ENCODE peak calls at places on chromosomes 16 and 17, in eight cellular contexts. E, L, M, I, N, J, P and S are unnamed samples.

GRCh38 chr16:11389631-11390565 is 44.6 kb downstream of the RMI2 start:
- DNase-seq in L (no peak), J (no peak), N (no peak), P (no peak), M (no peak), E (no peak), I (no peak), S (no peak)

GRCh38 chr17:43673516-43674323 is 12.0 kb upstream of the MEOX1 start:
- DNase-seq in I (peak), E (peak), J (peak), M (peak), L (no peak), N (peak), P (peak), S (peak)

GRCh38 chr17:31623990-31624389 is 232.5 kb downstream of the RAB11FIP4 start:
- DNase-seq in P (no peak), I (no peak), M (no peak), N (no peak), E (no peak), L (no peak), J (no peak), S (no peak)

GRCh38 chr16:73033271-73033998 is 14.5 kb downstream of the ZFHX3 start:
- DNase-seq in M (no peak), N (no peak), J (no peak), E (no peak), P (no peak), I (no peak), L (no peak), S (peak)

GRCh38 chr17:74569392-74570003 is 2.2 kb upstream of the CD300H start:
- DNase-seq in I (peak), J (no peak), M (no peak), N (no peak), P (no peak), E (no peak), L (peak), S (no peak)

GRCh38 chr17:68383120-68383442 is 74.2 kb downstream of the WIPI1 start:
- DNase-seq in P (no peak), J (no peak), I (no peak), E (no peak), L (no peak), N (no peak), M (no peak), S (no peak)

GRCh38 chr16:85565340-85565739 is 47.8 kb upstream of the GSE1 start:
- DNase-seq in I (no peak), J (no peak), E (no peak), P (no peak), N (no peak), L (no peak), M (no peak), S (no peak)

GRCh38 chr16:667113-667779 is 686 bp upstream of the RHOT2 start:
- DNase-seq in N (no peak), E (no peak), J (no peak), I (no peak), L (no peak), P (no peak), M (no peak), S (no peak)

GRCh38 chr16:70018254-70018653 is 67.1 kb downstream of the CLEC18A start:
- DNase-seq in I (no peak), M (no peak), N (peak), E (peak), L (no peak), P (peak), J (no peak), S (peak)

GRCh38 chr17:39739020-39739884 is 1.5 kb downstream of the GRB7 start:
- DNase-seq in I (no peak), E (no peak), J (no peak), M (no peak), N (no peak), P (peak), L (no peak), S (peak)

GRCh38 chr16:88380099-88380498 is 2.7 kb upstream of the ZNF469 start:
- DNase-seq in L (no peak), P (no peak), N (no peak), E (no peak), I (no peak), J (no peak), M (no peak), S (no peak)

GRCh38 chr17:1727876-1728630 is 3.5 kb downstream of the WDR81 start:
- DNase-seq in I (no peak), P (no peak), L (no peak), E (no peak), M (no peak), J (no peak), N (no peak), S (no peak)

GRCh38 chr17:2819921-2820501 is 23.8 kb downstream of the RAP1GAP2 start:
- DNase-seq in J (no peak), P (no peak), M (no peak), E (no peak), L (no peak), I (no peak), N (no peak), S (no peak)

GRCh38 chr17:61202564-61202963 is 197.1 kb upstream of the TBX2 start:
- DNase-seq in M (no peak), I (no peak), J (no peak), L (no peak), E (no peak), N (no peak), P (no peak), S (no peak)

GRCh38 chr16:67144943-67145342 is 5.9 kb downstream of the B3GNT9 start:
- DNase-seq in P (no peak), I (no peak), J (no peak), M (no peak), E (no peak), N (no peak), L (no peak), S (no peak)

GRCh38 chr17:66296289-66296725 is 6.1 kb upstream of the PRKCA start:
- DNase-seq in P (no peak), N (no peak), I (no peak), J (no peak), E (no peak), M (no peak), L (no peak), S (no peak)

GRCh38 chr16:4404247-4404966 is 12.0 kb downstream of the CORO7 start:
- DNase-seq in L (no peak), M (peak), N (no peak), I (no peak), J (peak), E (no peak), P (no peak), S (peak)

GRCh38 chr16:78183437-78183836 is 84.0 kb downstream of the WWOX start:
- DNase-seq in J (no peak), L (no peak), I (no peak), E (no peak), N (no peak), P (no peak), M (no peak), S (no peak)

GRCh38 chr16:79971237-79971572 is 370.7 kb upstream of the MAF start:
- DNase-seq in I (no peak), J (no peak), E (no peak), N (no peak), P (no peak), M (no peak), L (no peak), S (no peak)

GRCh38 chr16:67666538-67667433 is at the start of the genes C16orf86 and ENKD1:
- DNase-seq in J (peak), M (peak), E (peak), N (peak), I (peak), L (no peak), P (peak), S (peak)

GRCh38 chr17:76867578-76868175 is 527 bp upstream of the MGAT5B start:
- DNase-seq in J (no peak), M (no peak), L (no peak), I (no peak), P (no peak), N (no peak), E (no peak), S (no peak)

GRCh38 chr16:49851468-49851787 is 4.5 kb downstream of the ZNF423 start:
- DNase-seq in E (no peak), N (no peak), L (no peak), I (no peak), P (no peak), M (no peak), J (no peak), S (no peak)

GRCh38 chr17:74135391-74136167 is 67.9 kb upstream of the RPL38 start:
- DNase-seq in J (no peak), M (no peak), P (no peak), L (no peak), I (no peak), N (no peak), E (no peak), S (no peak)

GRCh38 chr17:40503154-40503553 is 1.7 kb upstream of the TNS4 start:
- DNase-seq in M (no peak), L (no peak), E (no peak), N (no peak), P (no peak), I (no peak), J (no peak), S (no peak)

GRCh38 chr17:42578282-42578869 is 847 bp upstream of the PSMC3IP start:
- DNase-seq in I (peak), M (peak), N (peak), E (no peak), P (peak), J (peak), L (no peak), S (peak)

GRCh38 chr16:8847623-8848022 is 21.2 kb downstream of the CARHSP1 start:
- DNase-seq in P (no peak), M (no peak), I (no peak), J (no peak), L (no peak), N (no peak), E (no peak), S (no peak)

GRCh38 chr17:67629963-67630320 is 87.8 kb upstream of the NOL11 start:
- DNase-seq in E (no peak), I (peak), J (no peak), M (peak), P (no peak), N (no peak), L (peak), S (peak)

GRCh38 chr16:55912022-55912421 is 36.8 kb upstream of the CES5A start:
- DNase-seq in I (no peak), J (no peak), M (peak), E (no peak), N (no peak), P (no peak), L (no peak), S (peak)

GRCh38 chr17:81832608-81833159 is 407 bp downstream of the MCRIP1 start:
- DNase-seq in M (no peak), J (peak), I (no peak), E (no peak), P (no peak), N (peak), L (no peak), S (no peak)

GRCh38 chr17:80991645-80992076 is at the start of gene CHMP6:
- DNase-seq in I (no peak), M (no peak), J (peak), L (no peak), N (peak), P (peak), E (peak), S (peak)

GRCh38 chr16:29925173-29925804 is 737 bp downstream of the KCTD13 start:
- DNase-seq in L (no peak), M (no peak), J (no peak), I (no peak), E (no peak), N (no peak), P (no peak), S (no peak)

GRCh38 chr16:73176577-73177013 is 128.7 kb upstream of the ZFHX3 start:
- DNase-seq in E (no peak), L (peak), I (peak), P (no peak), M (no peak), N (no peak), J (no peak), S (no peak)

GRCh38 chr17:18226284-18226945 is 980 bp downstream of the LLGL1 start:
- DNase-seq in P (no peak), I (no peak), N (no peak), E (no peak), L (no peak), M (no peak), J (no peak), S (no peak)

GRCh38 chr17:65531508-65532431 is 29.7 kb downstream of the AXIN2 start:
- DNase-seq in P (peak), E (no peak), J (no peak), N (no peak), I (no peak), L (no peak), M (no peak), S (peak)